ENCODE peak calls at places on chromosomes 16 and 17, in six cellular contexts. W is NCI-H1092; J is Jurkat, Clone E6-1; A is HS-5; R is NCI-H1436; T is PC-3. D is an unnamed sample.
A peak's percentile ranks its signal among the peaks of the same experiment; 100 is the strongest.

GRCh38 chr16:85955566-85955965 is 56.6 kb downstream of the IRF8 start:
- DNase-seq in J (no peak), A (no peak), R (no peak), W (no peak), T (no peak), D (no peak)

GRCh38 chr16:29905668-29906067 is 5.4 kb downstream of the ASPHD1 start:
- DNase-seq in J (no peak), W (no peak), T (no peak), A (no peak), R (no peak), D (no peak)

GRCh38 chr17:67218385-67218950 is 26.5 kb downstream of the HELZ start:
- DNase-seq in W (no peak), R (no peak), A (no peak), J (no peak), T (no peak), D (no peak)

GRCh38 chr16:80683646-80684045 is 120.8 kb downstream of the CDYL2 start:
- DNase-seq in J (no peak), T (no peak), A (no peak), R (no peak), W (no peak), D (no peak)

GRCh38 chr17:16190703-16191360 is 24.5 kb downstream of the NCOR1 start:
- DNase-seq in W (no peak), A (no peak), T (no peak), R (no peak), J (no peak), D (no peak)

GRCh38 chr17:8225813-8226535 is 15.6 kb upstream of the AURKB start:
- DNase-seq in A (no peak), W (no peak), R (no peak), J (no peak), T (peak; percentile 55), D (peak; percentile 49)

GRCh38 chr16:21175397-21175796 is 16.9 kb downstream of the LDAF1 start:
- DNase-seq in A (no peak), R (no peak), J (no peak), W (no peak), T (no peak), D (no peak)

GRCh38 chr16:10039220-10040096 is 142.8 kb downstream of the GRIN2A start:
- DNase-seq in A (no peak), R (peak; percentile 10), J (no peak), W (no peak), T (no peak), D (peak; percentile 42)

GRCh38 chr16:7315813-7316212 is 16.8 kb upstream of the RBFOX1 start:
- DNase-seq in W (peak; percentile 19), R (peak; percentile 67), A (no peak), T (no peak), J (no peak), D (no peak)

GRCh38 chr16:4800290-4801041 is 2.0 kb downstream of the ROGDI start:
- DNase-seq in W (no peak), T (no peak), A (no peak), J (no peak), R (no peak), D (peak; percentile 79)

GRCh38 chr17:42459256-42459982 is 741 bp downstream of the ATP6V0A1 start:
- DNase-seq in A (no peak), R (no peak), J (no peak), W (peak; percentile 28), T (no peak), D (peak; percentile 56)

GRCh38 chr17:48726182-48726915 is 2.2 kb downstream of the HOXB13 start:
- DNase-seq in W (no peak), R (no peak), A (no peak), T (peak; percentile 35), J (no peak), D (no peak)

GRCh38 chr16:68901910-68902309 is 58.6 kb downstream of the TANGO6 start:
- DNase-seq in W (no peak), R (no peak), J (no peak), T (peak; percentile 42), A (peak; percentile 31), D (no peak)

GRCh38 chr16:1509307-1510221 is 16.4 kb downstream of the TELO2 start:
- DNase-seq in T (no peak), J (no peak), W (no peak), R (no peak), A (no peak), D (no peak)

GRCh38 chr16:88781140-88782077 is 3.6 kb downstream of the PIEZO1 start:
- DNase-seq in A (no peak), R (no peak), J (peak; percentile 54), W (no peak), T (peak; percentile 30), D (no peak)

GRCh38 chr17:80009391-80010282 is 26.0 kb downstream of the TBC1D16 start:
- DNase-seq in R (no peak), W (no peak), T (no peak), A (no peak), J (no peak), D (no peak)

GRCh38 chr17:75364078-75364477 is 41.4 kb downstream of the GRB2 start:
- DNase-seq in J (no peak), R (no peak), W (no peak), T (peak; percentile 94), A (peak; percentile 37), D (no peak)

GRCh38 chr17:42989726-42990652 is 8.2 kb upstream of the RPL27 start:
- DNase-seq in J (no peak), A (peak; percentile 33), T (peak; percentile 90), R (no peak), W (no peak), D (no peak)

GRCh38 chr16:67649494-67649931 is 4.6 kb downstream of the CARMIL2 start:
- DNase-seq in T (no peak), J (no peak), A (no peak), W (no peak), R (no peak), D (no peak)

GRCh38 chr17:83203472-83204221 is 124.2 kb downstream of the METRNL start:
- DNase-seq in W (no peak), T (no peak), A (no peak), R (no peak), J (no peak), D (no peak)

GRCh38 chr16:67115649-67116048 is 5.9 kb downstream of the PHAF1 start:
- DNase-seq in J (no peak), A (peak; percentile 88), W (no peak), T (peak; percentile 80), R (no peak), D (no peak)

GRCh38 chr17:16473286-16474011 is 18.5 kb downstream of the LRRC75A start:
- DNase-seq in J (no peak), W (no peak), A (no peak), R (no peak), T (no peak), D (no peak)

GRCh38 chr17:32875230-32875903 is 1.6 kb downstream of the MYO1D start:
- DNase-seq in A (no peak), R (no peak), J (no peak), T (no peak), W (no peak), D (no peak)

GRCh38 chr17:77786740-77787505 is 171.6 kb upstream of the TNRC6C start:
- DNase-seq in T (no peak), W (no peak), R (peak; percentile 47), A (no peak), J (no peak), D (no peak)

GRCh38 chr17:80425835-80426426 is 11.0 kb downstream of the ENDOV start:
- DNase-seq in J (no peak), W (no peak), R (no peak), A (no peak), T (no peak), D (no peak)

GRCh38 chr16:21302898-21303528 is 24.9 kb upstream of the CRYM start:
- DNase-seq in W (no peak), J (no peak), R (no peak), A (peak; percentile 78), T (peak; percentile 69), D (no peak)

GRCh38 chr16:53968454-53968853 is 264.5 kb downstream of the FTO start:
- DNase-seq in W (no peak), A (peak; percentile 8), J (no peak), T (no peak), R (no peak), D (no peak)

GRCh38 chr16:65274576-65274975 is 152.7 kb upstream of the CDH11 start:
- DNase-seq in R (no peak), W (no peak), T (peak; percentile 83), A (no peak), J (no peak), D (no peak)

GRCh38 chr17:44555056-44555455 is 2.2 kb upstream of the FZD2 start:
- DNase-seq in T (no peak), J (no peak), A (no peak), R (no peak), W (no peak), D (no peak)

D was measured in caudate nucleus.